ENCODE peak calls at places on chromosomes 3 and 15, in ten cellular contexts. F is iPS DF 6.9, N is aorta, C is AG04450, U is lung, P is pancreas, W is A673, E is heart right ventricle, L is heart left ventricle, G is left ventricle myocardium inferior. H is an unnamed sample.

GRCh38 chr15:87954783-87955182 is 301.8 kb downstream of the NTRK3 start:
- DNase-seq in U (no peak), P (no peak), W (no peak), E (no peak), L (no peak), N (no peak), C (no peak), G (no peak), F (no peak), H (no peak)

GRCh38 chr3:133926736-133927542 is 31.3 kb upstream of the RAB6B start:
- DNase-seq in W (peak), U (no peak), P (no peak), N (no peak), C (no peak), G (no peak), F (no peak), L (no peak), E (no peak), H (peak)

GRCh38 chr3:78645628-78646310 is 1122.0 kb downstream of the ROBO1 start:
- DNase-seq in N (no peak), C (peak), F (peak), E (peak), L (no peak), G (no peak), U (no peak), P (no peak), W (peak), H (peak)

GRCh38 chr15:92077353-92078080 is 224.0 kb downstream of the SLCO3A1 start:
- DNase-seq in N (peak), P (peak), U (peak), E (peak), F (peak), G (peak), W (peak), C (no peak), L (peak), H (peak)

GRCh38 chr3:16364963-16365362 is 100.0 kb downstream of the OXNAD1 start:
- DNase-seq in W (no peak), L (no peak), G (no peak), N (no peak), C (no peak), P (no peak), E (no peak), U (no peak), F (no peak), H (no peak)

GRCh38 chr15:80811781-80812180 is 32.6 kb downstream of the CEMIP start:
- DNase-seq in W (no peak), U (no peak), G (no peak), F (no peak), C (no peak), P (no peak), N (no peak), L (no peak), E (no peak), H (no peak)

GRCh38 chr3:159797771-159798170 is 190.9 kb upstream of the IL12A start:
- DNase-seq in F (no peak), P (no peak), U (no peak), G (no peak), L (no peak), E (no peak), C (no peak), W (no peak), N (no peak), H (no peak)

GRCh38 chr3:13021141-13021933 is 51.9 kb downstream of the IQSEC1 start:
- DNase-seq in N (peak), L (no peak), E (no peak), W (no peak), C (no peak), U (no peak), F (no peak), P (peak), G (peak), H (no peak)

GRCh38 chr3:42157915-42158538 is 66.9 kb downstream of the TRAK1 start:
- DNase-seq in N (no peak), C (no peak), E (no peak), L (no peak), W (no peak), P (no peak), U (no peak), F (no peak), G (no peak), H (no peak)

GRCh38 chr3:80060664-80061063 is 292.9 kb upstream of the ROBO1 start:
- DNase-seq in C (no peak), E (no peak), U (no peak), L (no peak), N (no peak), G (no peak), W (peak), P (no peak), F (no peak), H (peak)

GRCh38 chr3:163328680-163329079 is 1749.6 kb downstream of the SI start:
- DNase-seq in N (no peak), U (no peak), W (no peak), F (peak), E (no peak), P (no peak), G (no peak), C (no peak), L (no peak), H (no peak)

GRCh38 chr3:47428585-47429145 is 47.1 kb downstream of the SCAP start:
- DNase-seq in U (no peak), G (no peak), N (no peak), E (no peak), F (no peak), L (no peak), C (no peak), P (no peak), W (no peak), H (no peak)

GRCh38 chr15:51318382-51319150 is 19.8 kb downstream of the CYP19A1 start:
- DNase-seq in P (no peak), U (no peak), L (peak), W (no peak), N (no peak), E (no peak), G (no peak), C (no peak), F (no peak), H (peak)

GRCh38 chr3:150303776-150304175 is 104.3 kb upstream of the TSC22D2 start:
- DNase-seq in W (peak), C (no peak), E (no peak), G (no peak), F (no peak), P (no peak), U (no peak), N (no peak), L (no peak), H (no peak)

GRCh38 chr3:14802332-14802731 is 16.4 kb upstream of the FGD5 start:
- DNase-seq in G (no peak), F (no peak), P (no peak), L (no peak), C (no peak), N (no peak), E (no peak), U (no peak), W (no peak), H (no peak)

GRCh38 chr3:116129187-116129945 is 315.9 kb downstream of the LSAMP start:
- DNase-seq in L (no peak), P (no peak), F (no peak), E (no peak), C (no peak), W (no peak), G (no peak), U (no peak), N (no peak), H (no peak)

GRCh38 chr3:43647331-43648166 is 25.7 kb upstream of the ANO10 start:
- DNase-seq in G (no peak), W (peak), F (no peak), U (no peak), L (no peak), N (no peak), C (no peak), E (no peak), P (no peak), H (no peak)

GRCh38 chr3:120688121-120688520 is 6.1 kb upstream of the HGD start:
- DNase-seq in U (no peak), G (no peak), P (no peak), E (no peak), N (no peak), W (no peak), C (peak), L (no peak), F (no peak), H (no peak)
- H3K27ac ChIP-seq in U (no peak), G (no peak), P (no peak), E (no peak), N (no peak), W (no peak), C (peak), L (no peak), F (no peak), H (no peak)

GRCh38 chr15:67853454-67853853 is 13.6 kb upstream of the RNU6-1 start:
- DNase-seq in C (no peak), L (no peak), P (no peak), W (no peak), U (no peak), F (no peak), G (no peak), E (no peak), N (peak), H (no peak)

GRCh38 chr15:67855842-67856241 is 16.0 kb upstream of the RNU6-1 start:
- DNase-seq in W (no peak), U (no peak), G (no peak), C (no peak), E (no peak), P (no peak), F (no peak), L (no peak), N (no peak), H (no peak)

GRCh38 chr15:67857220-67857619 is 17.4 kb upstream of the RNU6-1 start:
- DNase-seq in E (no peak), N (no peak), L (no peak), F (no peak), P (no peak), G (no peak), W (no peak), C (no peak), U (no peak), H (no peak)

GRCh38 chr15:67852433-67852832 is 12.6 kb upstream of the RNU6-1 start:
- DNase-seq in U (no peak), F (no peak), C (no peak), E (no peak), P (no peak), N (no peak), W (no peak), L (no peak), G (no peak), H (no peak)

GRCh38 chr15:67854358-67854757 is 14.5 kb upstream of the RNU6-1 start:
- DNase-seq in P (no peak), G (no peak), W (no peak), E (no peak), L (no peak), N (no peak), U (no peak), F (no peak), C (no peak), H (no peak)
- H3K4me3 ChIP-seq in P (no peak), G (no peak), W (no peak), E (no peak), L (no peak), N (no peak), U (no peak), F (no peak), C (no peak), H (no peak)

GRCh38 chr3:45134758-45135521 is 11.2 kb downstream of the CDCP1 start:
- DNase-seq in N (no peak), W (no peak), F (no peak), U (no peak), E (no peak), G (no peak), L (no peak), C (no peak), P (no peak), H (peak)
- H3K27ac ChIP-seq in N (no peak), W (no peak), F (no peak), U (no peak), E (peak), G (no peak), L (no peak), C (peak), P (no peak), H (no peak)

DNA sequence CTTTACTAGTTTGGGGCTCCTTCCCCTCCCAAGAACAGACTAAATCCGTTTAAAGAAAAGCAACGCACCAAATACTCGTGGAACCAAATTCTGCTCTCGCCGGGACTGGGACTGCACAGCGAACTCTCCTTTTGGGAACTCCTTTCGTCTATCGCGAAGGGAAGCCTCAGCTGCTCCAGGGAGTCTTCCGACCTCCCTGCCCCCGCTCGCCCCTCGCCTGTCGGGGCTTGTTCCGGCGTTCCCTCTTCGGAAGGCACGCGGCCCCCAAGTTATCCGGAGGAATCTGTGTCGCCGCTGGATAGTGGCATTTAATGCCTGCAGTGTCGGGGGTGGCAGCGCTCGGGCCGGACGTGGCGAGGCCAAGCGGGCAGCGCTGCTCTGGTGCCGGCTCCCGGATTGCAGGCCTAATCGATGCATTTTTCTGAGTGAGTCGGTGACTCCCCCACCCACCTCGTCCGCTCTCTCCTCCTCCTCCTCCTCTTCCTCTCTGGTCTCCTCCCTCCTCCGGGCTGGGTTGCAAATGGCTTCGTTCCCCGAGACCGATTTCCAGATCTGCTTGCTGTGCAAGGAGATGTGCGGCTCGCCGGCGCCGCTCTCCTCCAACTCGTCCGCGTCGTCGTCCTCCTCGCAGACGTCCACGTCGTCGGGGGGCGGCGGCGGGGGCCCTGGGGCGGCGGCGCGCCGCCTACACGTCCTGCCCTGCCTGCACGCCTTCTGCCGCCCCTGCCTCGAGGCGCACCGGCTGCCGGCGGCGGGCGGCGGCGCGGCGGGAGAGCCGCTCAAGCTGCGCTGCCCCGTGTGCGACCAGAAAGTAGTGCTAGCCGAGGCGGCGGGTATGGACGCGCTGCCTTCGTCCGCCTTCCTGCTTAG is at the start of gene TRIM71:
- DNase-seq in U (no peak), G (no peak), W (peak), P (no peak), E (no peak), F (no peak), L (no peak), N (peak), C (no peak), H (peak)
- H3K4me3 ChIP-seq in U (peak), G (peak), W (peak), P (peak), E (peak), F (peak), L (peak), N (peak), C (peak), H (peak)

GRCh38 chr3:127761101-127761802 is 61.1 kb downstream of the MGLL start:
- DNase-seq in L (no peak), C (no peak), E (no peak), W (no peak), U (peak), G (no peak), N (peak), P (no peak), F (no peak), H (no peak)
- H3K27ac ChIP-seq in L (peak), C (no peak), E (peak), W (no peak), U (no peak), G (peak), N (peak), P (no peak), F (no peak), H (peak)

GRCh38 chr15:75456710-75457109 is 5.2 kb upstream of the SIN3A start:
- DNase-seq in U (no peak), P (no peak), W (no peak), C (no peak), G (no peak), E (no peak), L (no peak), N (no peak), F (no peak), H (peak)

GRCh38 chr15:75453703-75454470 is 2.4 kb upstream of the SIN3A start:
- DNase-seq in G (peak), F (peak), C (peak), N (peak), P (peak), E (peak), W (peak), U (peak), L (peak), H (peak)

GRCh38 chr15:75455424-75455981 is 4.0 kb upstream of the SIN3A start:
- DNase-seq in F (peak), G (peak), W (peak), U (peak), P (peak), L (peak), C (peak), N (peak), E (peak), H (peak)

GRCh38 chr15:75454471-75455418 is 3.3 kb upstream of the SIN3A start:
- DNase-seq in F (peak), L (peak), P (peak), E (peak), N (peak), U (no peak), C (no peak), G (no peak), W (peak), H (no peak)

GRCh38 chr15:75455982-75456531 is 4.6 kb upstream of the SIN3A start:
- DNase-seq in G (no peak), L (no peak), P (no peak), F (peak), E (no peak), W (no peak), U (peak), N (no peak), C (peak), H (peak)
- H3K4me3 ChIP-seq in G (peak), L (peak), P (peak), F (peak), E (peak), W (peak), U (peak), N (peak), C (peak), H (peak)

DNA sequence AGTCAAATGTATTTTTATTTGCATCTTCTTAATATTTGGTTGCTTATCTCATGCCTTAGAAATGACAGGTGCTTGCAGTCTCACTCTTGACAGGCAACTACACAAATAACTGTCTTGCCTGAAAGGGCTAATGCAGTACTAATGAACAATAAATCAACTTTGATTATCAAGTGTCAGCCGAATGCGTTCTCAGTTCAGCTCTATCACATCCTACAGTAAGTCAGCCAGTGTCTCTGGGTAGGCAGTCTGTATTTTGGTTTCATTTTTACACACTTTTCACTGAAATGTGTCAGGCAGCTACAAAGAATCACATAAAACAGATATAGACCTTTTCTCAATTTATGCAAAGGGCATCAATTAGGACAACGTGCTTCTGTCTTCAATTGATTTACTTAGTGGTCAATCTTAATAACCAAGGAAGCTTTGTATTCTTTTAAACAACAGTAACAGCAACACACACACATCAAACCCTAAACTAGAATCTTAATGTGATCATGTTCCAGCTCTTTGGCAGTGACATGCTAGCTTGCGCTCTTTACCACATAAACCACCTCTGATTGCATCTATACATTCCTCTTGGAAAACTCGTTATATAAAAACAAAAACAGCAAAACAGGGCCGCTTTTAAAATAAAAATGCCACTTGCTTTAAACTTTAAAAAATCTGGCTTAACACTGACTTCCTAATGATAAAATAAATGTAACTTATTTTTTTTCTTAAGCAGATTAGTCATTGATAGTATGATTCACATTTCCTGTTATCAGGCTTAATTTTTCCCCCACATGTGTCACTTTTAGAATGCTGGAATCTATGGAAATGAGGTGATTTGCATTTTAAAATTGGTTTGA is 520.4 kb downstream of the FOXP1 start:
- DNase-seq in P (no peak), F (no peak), G (no peak), C (no peak), W (no peak), N (no peak), U (no peak), L (no peak), E (no peak), H (no peak)
- H3K27ac ChIP-seq in P (peak), F (no peak), G (peak), C (no peak), W (peak), N (peak), U (peak), L (peak), E (peak), H (peak)